ENCODE peak calls at places on chromosomes 2 and 18, in five cellular contexts. Y is heart right ventricle; J is stimulated activated naive CD8-positive, alpha-beta T cell treated with anti-CD3 and anti-CD28 coated beads, Interleukin-15, amount 100 ng/mL, for 72 hours; C is effector memory CD8-positive, alpha-beta T cell; K is Right ventricle myocardium inferior. O is an unnamed sample.

GRCh38 chr2:239496700-239497099 is 95.9 kb upstream of the HDAC4 start:
- ATAC-seq in Y (no peak), J (no peak), C (no peak), K (no peak), O (peak)

GRCh38 chr2:39920318-39920775 is 141.3 kb upstream of the THUMPD2 start:
- ATAC-seq in Y (no peak), J (peak), C (no peak), K (no peak), O (no peak)

GRCh38 chr18:49784427-49785185 is 28.7 kb downstream of the ACAA2 start:
- ATAC-seq in Y (no peak), J (no peak), C (peak), K (no peak), O (no peak)

GRCh38 chr2:8514748-8515389 is 167.0 kb upstream of the ID2 start:
- ATAC-seq in Y (no peak), J (peak), C (peak), K (no peak), O (peak)

GRCh38 chr2:62221141-62221540 is 25.2 kb downstream of the B3GNT2 start:
- ATAC-seq in Y (no peak), J (no peak), C (peak), K (no peak), O (no peak)

GRCh38 chr2:176085120-176085788 is 1.5 kb upstream of the EVX2 start:
- ATAC-seq in Y (no peak), J (no peak), C (no peak), K (no peak), O (no peak)

GRCh38 chr2:233129351-233129978 is 69.3 kb downstream of the INPP5D start:
- ATAC-seq in Y (no peak), J (no peak), C (no peak), K (no peak), O (no peak)

GRCh38 chr2:85844486-85844885 is 44.3 kb downstream of the ST3GAL5 start:
- ATAC-seq in Y (no peak), J (no peak), C (no peak), K (no peak), O (no peak)

GRCh38 chr2:59366288-59366687 is 1125.2 kb upstream of the FANCL start:
- ATAC-seq in Y (no peak), J (no peak), C (no peak), K (no peak), O (no peak)

GRCh38 chr18:58167073-58167472 is 123.0 kb downstream of the NEDD4L start:
- ATAC-seq in Y (no peak), J (no peak), C (no peak), K (no peak), O (no peak)

GRCh38 chr2:46887028-46887885 is 28.3 kb downstream of the MCFD2 start:
- ATAC-seq in Y (no peak), J (peak), C (no peak), K (no peak), O (no peak)

GRCh38 chr18:21686282-21687105 is 18.1 kb downstream of the ABHD3 start:
- ATAC-seq in Y (no peak), J (no peak), C (no peak), K (no peak), O (no peak)

GRCh38 chr2:182545420-182546167 is 118.8 kb upstream of the PDE1A start:
- ATAC-seq in Y (no peak), J (no peak), C (no peak), K (no peak), O (no peak)

GRCh38 chr2:29056452-29056851 is 17.9 kb downstream of the PCARE start:
- ATAC-seq in Y (no peak), J (no peak), C (no peak), K (no peak), O (no peak)

GRCh38 chr2:28544915-28545589 is 49.2 kb downstream of the PLB1 start:
- ATAC-seq in Y (no peak), J (peak), C (peak), K (no peak), O (peak)

GRCh38 chr2:36663851-36664715 is 32.4 kb upstream of the VIT start:
- ATAC-seq in Y (peak), J (peak), C (peak), K (peak), O (peak)

GRCh38 chr2:105803337-105803736 is 58.6 kb downstream of the NCK2 start:
- ATAC-seq in Y (no peak), J (peak), C (peak), K (no peak), O (peak)

GRCh38 chr2:174888136-174888535 is 117.0 kb downstream of the CHN1 start:
- ATAC-seq in Y (no peak), J (no peak), C (no peak), K (no peak), O (no peak)

GRCh38 chr2:240121190-240121589 is 14.9 kb downstream of the COPS9 start:
- ATAC-seq in Y (no peak), J (peak), C (no peak), K (no peak), O (peak)

GRCh38 chr18:47115205-47115604 is 35.1 kb downstream of the HDHD2 start:
- ATAC-seq in Y (no peak), J (no peak), C (no peak), K (no peak), O (no peak)

GRCh38 chr2:9656270-9656766 is 25.5 kb upstream of the YWHAQ start:
- ATAC-seq in Y (no peak), J (peak), C (peak), K (no peak), O (peak)

GRCh38 chr2:234967874-234968208 is 16.0 kb downstream of the SH3BP4 start:
- ATAC-seq in Y (no peak), J (no peak), C (no peak), K (no peak), O (no peak)

GRCh38 chr2:24359701-24360049 is 661 bp downstream of the ITSN2 start:
- ATAC-seq in Y (peak), J (peak), C (peak), K (peak), O (peak)

GRCh38 chr18:51236225-51236624 is 38.7 kb upstream of the MEX3C start:
- ATAC-seq in Y (no peak), J (peak), C (no peak), K (peak), O (peak)

GRCh38 chr2:65452150-65452895 is 19.9 kb upstream of the SPRED2 start:
- ATAC-seq in Y (no peak), J (no peak), C (no peak), K (no peak), O (no peak)

GRCh38 chr2:207692206-207693065 is 19.0 kb upstream of the CCNYL1 start:
- ATAC-seq in Y (no peak), J (peak), C (peak), K (peak), O (peak)

GRCh38 chr18:32958746-32959145 is 185.9 kb upstream of the KLHL14 start:
- ATAC-seq in Y (no peak), J (no peak), C (no peak), K (no peak), O (no peak)

GRCh38 chr18:74261053-74261452 is 30.7 kb downstream of the CYB5A start:
- ATAC-seq in Y (no peak), J (no peak), C (no peak), K (no peak), O (no peak)

GRCh38 chr2:188645982-188646381 is 328.2 kb upstream of the COL3A1 start:
- ATAC-seq in Y (no peak), J (no peak), C (no peak), K (no peak), O (no peak)

GRCh38 chr2:134169788-134170187 is 84.1 kb upstream of the MGAT5 start:
- ATAC-seq in Y (no peak), J (peak), C (no peak), K (no peak), O (peak)

GRCh38 chr2:55837073-55837472 is 86.5 kb downstream of the EFEMP1 start:
- ATAC-seq in Y (no peak), J (no peak), C (no peak), K (no peak), O (no peak)

O was measured in activated T-helper 17 cell treated with anti-CD3 and anti-CD28 coated beads, Interleukin-2, amount 50 U/mL, for 72 hours.